ENCODE peak calls at places on chromosomes 13 and 19, in seven cellular contexts. S, J, Z, Q, P, L and V are unnamed samples.

GRCh38 chr13:23799945-23800344 is 89.3 kb downstream of the MIPEP start:
- DNase-seq in S (no peak), L (no peak), Z (no peak), P (no peak), J (no peak), Q (no peak), V (peak; percentile 85)

GRCh38 chr19:47820410-47820809 is 1.3 kb upstream of the CRX start:
- DNase-seq in P (no peak), L (no peak), S (no peak), Q (no peak), Z (no peak), J (no peak), V (no peak)

GRCh38 chr19:49786432-49786831 is 19.6 kb downstream of the AP2A1 start:
- DNase-seq in Z (peak; percentile 90), S (no peak), Q (no peak), J (no peak), P (no peak), L (no peak), V (no peak)

GRCh38 chr13:77267362-77267761 is 59.5 kb downstream of the MYCBP2 start:
- DNase-seq in P (no peak), Z (no peak), S (no peak), L (no peak), Q (no peak), J (no peak), V (no peak)

GRCh38 chr19:39843919-39844793 is 2.0 kb downstream of the FBL start:
- DNase-seq in P (peak; percentile 68), J (no peak), Z (no peak), S (no peak), L (peak; percentile 51), Q (no peak), V (peak; percentile 34)

GRCh38 chr13:22915442-22916082 is 265.2 kb upstream of the SGCG start:
- DNase-seq in P (peak; percentile 51), J (peak; percentile 40), L (no peak), Q (no peak), Z (peak; percentile 72), S (no peak), V (no peak)

GRCh38 chr19:47598407-47599349 is 10.3 kb upstream of the BICRA start:
- DNase-seq in Z (peak; percentile 83), S (no peak), P (peak; percentile 51), Q (peak; percentile 69), J (peak; percentile 41), L (peak; percentile 33), V (no peak)

GRCh38 chr13:98740131-98740530 is 12.3 kb downstream of the SLC15A1 start:
- DNase-seq in S (no peak), Z (no peak), J (no peak), P (no peak), Q (no peak), L (no peak), V (no peak)

GRCh38 chr19:17605761-17606745 is 50.6 kb downstream of the COLGALT1 start:
- DNase-seq in S (peak; percentile 64), J (peak; percentile 59), L (peak; percentile 80), Q (peak; percentile 52), P (peak; percentile 69), Z (peak; percentile 84), V (peak; percentile 76)

GRCh38 chr19:50221087-50221486 is 17.7 kb downstream of the MYH14 start:
- DNase-seq in L (no peak), Q (no peak), J (no peak), Z (no peak), P (no peak), S (no peak), V (no peak)

GRCh38 chr13:101144808-101145419 is 271.4 kb downstream of the NALCN start:
- DNase-seq in Q (no peak), L (peak; percentile 38), Z (no peak), P (peak; percentile 19), J (no peak), S (no peak), V (peak; percentile 22)

GRCh38 chr19:2083174-2083854 is 12.8 kb downstream of the MOB3A start:
- DNase-seq in P (no peak), Z (no peak), J (no peak), Q (no peak), S (no peak), L (no peak), V (no peak)

GRCh38 chr19:5804516-5805464 is at the start of gene NRTN:
- DNase-seq in L (no peak), Z (no peak), S (no peak), P (peak; percentile 62), J (peak; percentile 69), Q (no peak), V (no peak)

GRCh38 chr13:40164137-40164536 is 502.3 kb downstream of the FOXO1 start:
- DNase-seq in L (no peak), J (no peak), Z (no peak), Q (no peak), P (no peak), S (no peak), V (no peak)

GRCh38 chr13:30026093-30026492 is 175.7 kb upstream of the UBL3 start:
- DNase-seq in Z (no peak), Q (no peak), S (no peak), J (no peak), P (no peak), L (no peak), V (no peak)

GRCh38 chr19:3333662-3334061 is 32.7 kb upstream of the NFIC start:
- DNase-seq in Q (no peak), Z (no peak), L (no peak), S (no peak), P (no peak), J (no peak), V (no peak)

GRCh38 chr13:47017476-47017875 is 120.6 kb upstream of the HTR2A start:
- DNase-seq in L (no peak), J (no peak), Q (no peak), Z (no peak), S (no peak), P (no peak), V (no peak)

GRCh38 chr19:49890349-49891311 is 6.1 kb downstream of the IL4I1 start:
- DNase-seq in P (peak; percentile 77), S (no peak), L (no peak), Q (no peak), Z (no peak), J (peak; percentile 57), V (no peak)

GRCh38 chr13:99528547-99528946 is 27.3 kb downstream of the TM9SF2 start:
- DNase-seq in Q (no peak), L (peak; percentile 17), P (peak; percentile 37), Z (no peak), S (no peak), J (no peak), V (no peak)

GRCh38 chr13:93180376-93180966 is 46.1 kb upstream of the GPC6 start:
- DNase-seq in L (no peak), J (no peak), Z (no peak), Q (no peak), P (no peak), S (no peak), V (no peak)

GRCh38 chr19:48835734-48836088 is 580 bp downstream of the HSD17B14 start:
- DNase-seq in S (peak; percentile 96), P (peak; percentile 99), Z (peak; percentile 99), L (peak; percentile 82), J (peak; percentile 98), Q (peak; percentile 95), V (peak; percentile 79)

DNA sequence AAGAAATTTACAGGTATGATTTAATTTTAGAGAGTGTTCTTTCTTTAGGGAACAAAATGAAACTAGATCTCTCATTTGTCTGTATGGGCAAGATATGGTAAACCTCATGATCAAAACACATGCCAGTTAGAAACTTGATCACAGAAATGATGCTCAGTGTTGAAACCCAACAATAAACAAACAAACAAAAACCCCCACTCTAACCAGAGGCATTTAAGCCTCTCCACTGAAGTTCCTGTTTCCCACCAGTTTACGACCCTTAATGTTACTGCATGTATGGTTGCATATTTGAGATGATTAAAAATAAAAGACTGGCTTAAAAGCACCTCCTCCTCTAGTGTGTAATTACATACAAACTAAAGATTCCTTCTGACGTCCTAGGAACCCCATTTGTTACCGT is 293.3 kb upstream of the MAB21L1 start:
- DNase-seq in Q (no peak), Z (no peak), J (no peak), L (no peak), S (no peak), P (no peak), V (no peak)
- TF ChIP-seq CTCF in Q (no peak), Z (no peak), J (no peak), L (no peak), S (no peak), P (no peak), V (no peak)

DNA sequence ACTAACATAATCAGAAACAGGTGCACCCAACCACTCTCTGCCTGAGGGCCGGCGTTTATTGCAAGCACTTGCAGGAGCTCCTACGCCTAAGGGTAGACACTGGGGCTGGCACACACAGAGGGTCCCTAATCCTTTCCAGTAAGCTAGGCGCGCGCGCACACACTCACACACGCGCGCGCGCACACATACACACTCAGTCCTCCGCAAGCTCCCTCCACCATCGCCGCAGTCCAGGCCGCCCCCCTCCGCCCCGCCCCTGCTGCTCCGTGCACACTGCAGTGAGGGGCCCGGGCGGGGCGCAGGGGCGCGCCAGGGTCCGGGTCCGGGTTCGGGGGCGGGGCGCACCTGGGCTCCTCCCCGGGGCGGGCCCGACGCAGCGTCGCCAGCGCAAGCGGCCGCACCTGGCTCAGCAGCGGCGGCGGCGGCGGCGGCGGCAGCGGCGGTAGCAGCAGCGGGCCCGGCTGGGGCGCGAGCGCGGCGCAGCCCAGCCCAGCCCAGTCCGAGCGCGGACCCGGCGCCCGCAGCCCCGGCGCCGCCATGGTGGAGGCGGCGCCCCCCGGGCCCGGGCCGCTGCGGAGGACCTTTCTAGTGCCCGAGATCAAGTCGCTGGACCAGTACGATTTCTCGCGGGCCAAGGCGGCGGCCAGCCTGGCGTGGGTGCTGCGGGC is at the start of gene CAMSAP3:
- DNase-seq in L (peak; percentile 64), Q (no peak), S (no peak), J (peak; percentile 66), Z (peak; percentile 61), P (peak; percentile 73), V (no peak)
- H3K4me3 ChIP-seq in L (peak within 1 kb of the TSS; percentile 98), Q (peak within 1 kb of the TSS; percentile 64), S (peak within 1 kb of the TSS; percentile 26), J (peak within 1 kb of the TSS; percentile 47), Z (no peak within 1 kb of the TSS), P (peak within 1 kb of the TSS; percentile 34), V (peak within 1 kb of the TSS; percentile 46)

GRCh38 chr13:80251403-80251802 is 89.5 kb downstream of the SPRY2 start:
- DNase-seq in P (peak; percentile 29), L (no peak), Z (no peak), J (no peak), Q (no peak), S (no peak), V (no peak)
- TF ChIP-seq CTCF in P (no peak), L (peak; percentile 27), Z (no peak), J (no peak), Q (no peak), S (no peak), V (no peak)

GRCh38 chr13:39051157-39051556 is 12.9 kb downstream of the NHLRC3 start:
- DNase-seq in L (peak; percentile 13), J (no peak), Q (no peak), Z (no peak), S (no peak), P (no peak), V (no peak)

GRCh38 chr13:39052944-39053343 is 14.7 kb downstream of the NHLRC3 start:
- DNase-seq in Z (no peak), L (no peak), Q (no peak), J (no peak), S (no peak), P (no peak), V (no peak)

GRCh38 chr13:39047560-39047959 is 9.3 kb downstream of the NHLRC3 start:
- DNase-seq in P (no peak), Z (no peak), Q (no peak), J (no peak), S (no peak), L (no peak), V (no peak)

GRCh38 chr13:39048806-39049205 is 10.6 kb downstream of the NHLRC3 start:
- DNase-seq in S (no peak), J (no peak), L (no peak), Q (no peak), Z (no peak), P (no peak), V (no peak)

GRCh38 chr13:39049274-39049673 is 11.0 kb downstream of the NHLRC3 start:
- DNase-seq in Z (no peak), L (no peak), S (no peak), Q (no peak), J (no peak), P (no peak), V (no peak)
- H3K4me3 ChIP-seq in Z (no peak overlapping the region), L (no peak overlapping the region), S (no peak overlapping the region), Q (no peak overlapping the region), J (no peak overlapping the region), P (no peak overlapping the region), V (no peak overlapping the region)